ENCODE peak calls at places on chromosomes 2 and 18, in seven cellular contexts. P is mesenteric fat pad; S is putamen; U is B cell; Z is M059J; I is activated CD4-positive, alpha-beta T cell treated with anti-CD3 and anti-CD28 coated beads for 36 hours; F is NCI-H510A. L is an unnamed sample.

GRCh38 chr2:19786408-19787058 is 115.2 kb downstream of the TTC32 start:
- DNase-seq in P (no peak), S (no peak), U (no peak), Z (peak; percentile 73), I (no peak), F (no peak), L (peak; percentile 64)

GRCh38 chr2:15159751-15160177 is 401.4 kb downstream of the NBAS start:
- DNase-seq in P (no peak), S (peak; percentile 67), U (no peak), Z (peak; percentile 49), I (peak; percentile 29), F (peak; percentile 6), L (peak; percentile 44)

GRCh38 chr2:68737717-68738116 is 3.1 kb downstream of the ARHGAP25 start:
- DNase-seq in P (no peak), S (no peak), U (peak; percentile 65), Z (no peak), I (peak; percentile 67), F (no peak), L (no peak)

GRCh38 chr18:80108739-80109675 is at the start of gene ADNP2:
- DNase-seq in P (peak; percentile 90), S (peak; percentile 90), U (peak; percentile 87), Z (peak; percentile 96), I (peak; percentile 92), F (peak; percentile 64), L (peak; percentile 90)

GRCh38 chr2:181741756-181742155 is 61.4 kb upstream of the NEUROD1 start:
- DNase-seq in P (no peak), S (no peak), U (no peak), Z (peak; percentile 32), I (no peak), F (no peak), L (no peak)

GRCh38 chr2:187500585-187501359 is 52.7 kb upstream of the CALCRL start:
- DNase-seq in P (no peak), S (no peak), U (no peak), Z (peak; percentile 79), I (no peak), F (peak; percentile 1), L (peak; percentile 60)

GRCh38 chr2:174106736-174107135 is 141.6 kb upstream of the SP3 start:
- DNase-seq in P (no peak), S (peak; percentile 7), U (no peak), Z (no peak), I (no peak), F (no peak), L (no peak)

GRCh38 chr2:44275915-44276279 is 617 bp downstream of the SLC3A1 start:
- DNase-seq in P (no peak), S (no peak), U (no peak), Z (peak; percentile 81), I (no peak), F (no peak), L (peak; percentile 53)

GRCh38 chr18:58748899-58749595 is 77.8 kb downstream of the MALT1 start:
- DNase-seq in P (no peak), S (no peak), U (no peak), Z (no peak), I (no peak), F (no peak), L (no peak)

GRCh38 chr2:174750923-174751441 is 13.3 kb downstream of the CHRNA1 start:
- DNase-seq in P (no peak), S (no peak), U (peak; percentile 37), Z (no peak), I (peak; percentile 66), F (no peak), L (no peak)

GRCh38 chr18:55781481-55781957 is 193.5 kb upstream of the TCF4 start:
- DNase-seq in P (no peak), S (peak; percentile 78), U (no peak), Z (peak; percentile 83), I (peak; percentile 6), F (peak; percentile 6), L (peak; percentile 81)

GRCh38 chr2:233213975-233214374 is 37.5 kb upstream of the ATG16L1 start:
- DNase-seq in P (no peak), S (no peak), U (no peak), Z (no peak), I (no peak), F (no peak), L (no peak)

GRCh38 chr18:55432307-55433040 is 155.5 kb downstream of the TCF4 start:
- DNase-seq in P (no peak), S (no peak), U (no peak), Z (no peak), I (no peak), F (no peak), L (no peak)

GRCh38 chr2:24493713-24494112 is 2.7 kb downstream of the NCOA1 start:
- DNase-seq in P (no peak), S (no peak), U (no peak), Z (no peak), I (no peak), F (no peak), L (peak; percentile 81)

GRCh38 chr2:98355881-98356280 is 9.6 kb downstream of the CNGA3 start:
- DNase-seq in P (no peak), S (no peak), U (no peak), Z (peak; percentile 4), I (no peak), F (no peak), L (no peak)

GRCh38 chr2:239295377-239296019 is 105.3 kb downstream of the HDAC4 start:
- DNase-seq in P (no peak), S (no peak), U (no peak), Z (no peak), I (no peak), F (no peak), L (no peak)

GRCh38 chr18:31821452-31822171 is 60.9 kb upstream of the SLC25A52 start:
- DNase-seq in P (no peak), S (no peak), U (no peak), Z (no peak), I (no peak), F (no peak), L (no peak)

GRCh38 chr2:169476459-169476858 is 2.8 kb upstream of the BBS5 start:
- DNase-seq in P (no peak), S (no peak), U (no peak), Z (peak; percentile 86), I (no peak), F (peak; percentile 2), L (no peak)

L was measured in fibroblast of villous mesenchyme.